ENCODE peak calls at places on chromosomes 5 and 9, in eight cellular contexts. Q is CD4-positive, alpha-beta T cell; B is fibroblast of lung; T is CD8-positive, alpha-beta T cell; J is heart left ventricle; G is MM.1S; S is neural progenitor cell; Z is lower lobe of right lung. I is an unnamed sample.

GRCh38 chr5:85896499-85896898 is 721.2 kb upstream of the COX7C start:
- DNase-seq in Q (no peak), Z (no peak), S (no peak), J (no peak), T (no peak), G (no peak), B (no peak), I (no peak)

GRCh38 chr5:131466171-131466766 is 168.8 kb downstream of the RAPGEF6 start:
- DNase-seq in Z (no peak), S (no peak), J (no peak), B (peak), Q (no peak), T (no peak), G (no peak), I (no peak)

GRCh38 chr5:177538876-177539275 is 15.5 kb downstream of the FAM193B start:
- DNase-seq in S (no peak), B (no peak), G (no peak), Z (no peak), T (no peak), Q (no peak), J (no peak), I (no peak)

GRCh38 chr9:125240649-125240999 is 519 bp downstream of the HSPA5 start:
- DNase-seq in S (peak), B (peak), G (peak), Q (peak), Z (no peak), J (no peak), T (no peak), I (no peak)

GRCh38 chr9:78062710-78063109 is 31.1 kb upstream of the GNAQ start:
- DNase-seq in G (no peak), Z (no peak), J (no peak), B (no peak), S (no peak), T (no peak), Q (no peak), I (no peak)

GRCh38 chr9:116809656-116810055 is 122.6 kb downstream of the TRIM32 start:
- DNase-seq in T (no peak), Z (no peak), S (no peak), B (no peak), G (no peak), J (no peak), Q (no peak), I (no peak)

GRCh38 chr5:68200288-68200687 is 15.3 kb upstream of the PIK3R1 start:
- DNase-seq in Q (no peak), J (no peak), T (no peak), Z (no peak), S (no peak), B (no peak), G (peak), I (no peak)

GRCh38 chr5:148687427-148687826 is 33.1 kb upstream of the HTR4 start:
- DNase-seq in Q (no peak), Z (no peak), S (peak), T (no peak), G (peak), B (peak), J (no peak), I (no peak)

GRCh38 chr9:115921301-115921700 is 232.3 kb upstream of the PAPPA start:
- DNase-seq in G (no peak), Q (no peak), Z (no peak), J (no peak), T (no peak), B (peak), S (no peak), I (no peak)

GRCh38 chr5:160333726-160334125 is 21.4 kb upstream of the CCNJL start:
- DNase-seq in T (no peak), J (no peak), G (no peak), B (peak), Z (no peak), Q (no peak), S (no peak), I (no peak)

GRCh38 chr9:115008536-115008935 is 78.1 kb upstream of the TNFSF8 start:
- DNase-seq in Q (no peak), T (no peak), Z (no peak), B (peak), S (peak), J (no peak), G (no peak), I (no peak)

GRCh38 chr5:148653840-148654781 is at the start of gene HTR4:
- DNase-seq in B (no peak), S (peak), Q (no peak), G (no peak), T (no peak), J (no peak), Z (no peak), I (no peak)

GRCh38 chr5:121691478-121691877 is 160.2 kb upstream of the FTMT start:
- DNase-seq in Z (no peak), J (no peak), G (no peak), S (no peak), Q (no peak), T (no peak), B (peak), I (no peak)

GRCh38 chr9:130246126-130246525 is 19.4 kb upstream of the HMCN2 start:
- DNase-seq in J (no peak), Q (no peak), S (no peak), G (no peak), T (no peak), B (no peak), Z (no peak), I (no peak)

GRCh38 chr9:123948290-123948689 is 18.4 kb upstream of the DENND1A start:
- DNase-seq in G (no peak), J (no peak), Q (no peak), B (no peak), Z (no peak), S (no peak), T (no peak), I (no peak)

GRCh38 chr9:21559402-21560280 is 77.5 kb upstream of the IFNE start:
- DNase-seq in B (peak), S (peak), G (peak), T (peak), Q (peak), Z (peak), J (no peak), I (no peak)

GRCh38 chr9:116156621-116157314 is 3.2 kb downstream of the PAPPA start:
- DNase-seq in T (no peak), B (peak), Q (no peak), S (peak), J (peak), G (no peak), Z (no peak), I (no peak)

GRCh38 chr5:180601591-180602480 is 10.5 kb upstream of the SCGB3A1 start:
- DNase-seq in J (no peak), Z (peak), B (no peak), T (no peak), Q (no peak), G (no peak), S (no peak), I (no peak)

GRCh38 chr9:135388530-135388929 is 91.1 kb upstream of the PPP1R26 start:
- DNase-seq in T (no peak), Q (no peak), Z (no peak), J (no peak), G (no peak), S (no peak), B (no peak), I (no peak)

GRCh38 chr5:158317507-158317906 is 458.6 kb upstream of the CLINT1 start:
- DNase-seq in Q (no peak), T (no peak), G (no peak), J (no peak), S (no peak), B (no peak), Z (no peak), I (no peak)

GRCh38 chr9:91433180-91433579 is 9.5 kb upstream of the NFIL3 start:
- DNase-seq in T (no peak), B (peak), Q (no peak), G (peak), J (no peak), S (no peak), Z (no peak), I (no peak)

GRCh38 chr9:111798786-111799185 is 4.0 kb upstream of the SHOC1 start:
- DNase-seq in Q (no peak), Z (no peak), B (peak), J (no peak), G (no peak), T (no peak), S (no peak), I (no peak)

GRCh38 chr9:2859776-2860379 is 16.0 kb upstream of the PUM3 start:
- DNase-seq in J (peak), Q (peak), B (peak), S (peak), Z (peak), G (peak), T (peak), I (peak)

GRCh38 chr9:108484468-108484867 is 371.3 kb downstream of the ACTL7B start:
- DNase-seq in Q (no peak), B (no peak), J (no peak), Z (no peak), T (no peak), S (no peak), G (no peak), I (no peak)

GRCh38 chr9:14238044-14238443 is 75.9 kb downstream of the NFIB start:
- DNase-seq in J (no peak), S (no peak), B (peak), T (no peak), Z (no peak), Q (no peak), G (no peak), I (no peak)

GRCh38 chr9:132079391-132080071 is at the start of gene MED27:
- DNase-seq in Q (peak), T (peak), J (peak), B (peak), G (peak), Z (peak), S (peak), I (peak)

GRCh38 chr9:129570450-129571297 is 50.2 kb downstream of the C9orf50 start:
- DNase-seq in Z (no peak), G (no peak), J (peak), S (peak), B (peak), Q (no peak), T (no peak), I (no peak)

GRCh38 chr5:124398471-124398870 is 348.0 kb downstream of the ZNF608 start:
- DNase-seq in Q (no peak), G (no peak), J (no peak), Z (no peak), T (no peak), B (peak), S (no peak), I (no peak)

GRCh38 chr9:129509508-129509907 is 111.4 kb downstream of the C9orf50 start:
- DNase-seq in B (peak), G (no peak), T (no peak), S (no peak), Q (no peak), J (no peak), Z (no peak), I (no peak)

GRCh38 chr9:116939605-116940004 is 252.5 kb downstream of the TRIM32 start:
- DNase-seq in Q (no peak), T (no peak), S (no peak), J (no peak), Z (no peak), G (no peak), B (peak), I (no peak)

GRCh38 chr5:61055434-61056006 is 106.7 kb downstream of the SMIM15 start:
- DNase-seq in G (peak), Z (no peak), S (peak), J (no peak), Q (no peak), B (peak), T (no peak), I (no peak)

GRCh38 chr5:160520609-160521391 is 99.1 kb downstream of the PTTG1 start:
- DNase-seq in Z (no peak), B (no peak), G (no peak), J (no peak), Q (no peak), T (no peak), S (no peak), I (no peak)

GRCh38 chr5:138246334-138246733 is 28.1 kb downstream of the GFRA3 start:
- DNase-seq in J (no peak), T (no peak), Z (no peak), B (no peak), G (no peak), Q (no peak), S (no peak), I (no peak)

GRCh38 chr5:150119421-150120061 is 33.2 kb upstream of the CSF1R start:
- DNase-seq in T (no peak), J (peak), Z (no peak), Q (no peak), G (no peak), B (no peak), S (no peak), I (no peak)

GRCh38 chr9:114968710-114969109 is 38.3 kb upstream of the TNFSF8 start:
- DNase-seq in Z (no peak), S (peak), J (no peak), Q (no peak), T (no peak), B (peak), G (no peak), I (no peak)

GRCh38 chr9:105296445-105296844 is 52.0 kb downstream of the SLC44A1 start:
- DNase-seq in Z (no peak), J (no peak), B (no peak), T (no peak), G (no peak), Q (no peak), S (no peak), I (no peak)
- H3K27ac ChIP-seq in Z (no peak), J (peak), B (peak), T (no peak), G (no peak), Q (no peak), S (peak), I (peak)

DNA sequence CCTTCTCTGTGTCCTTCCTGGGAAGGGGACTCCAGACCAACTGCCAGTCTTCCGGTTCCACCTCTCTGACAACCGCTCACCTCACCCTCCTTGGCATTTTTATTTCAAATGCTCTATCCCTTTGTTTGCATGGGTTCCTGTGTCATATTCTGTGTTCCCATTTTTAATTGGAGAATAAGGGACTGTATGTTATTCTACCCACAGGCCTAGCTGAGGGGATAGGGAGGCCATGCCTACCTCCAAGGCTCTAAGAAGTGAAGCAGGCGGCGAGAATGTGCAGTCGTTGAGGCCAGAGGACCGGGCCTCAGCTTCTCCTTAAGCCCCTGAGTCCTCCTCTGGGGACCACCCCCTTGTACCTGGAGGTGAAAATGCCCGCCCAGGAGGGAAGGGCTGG is 936 bp upstream of the WDR5 start:
- DNase-seq in Z (no peak), J (no peak), Q (no peak), G (peak), T (no peak), B (no peak), S (no peak), I (no peak)
- H3K27ac ChIP-seq in Z (peak), J (peak), Q (peak), G (peak), T (peak), B (no peak), S (peak), I (peak)

GRCh38 chr5:74192606-74193299 is 447.8 kb downstream of the ENC1 start:
- DNase-seq in Q (no peak), G (no peak), T (no peak), S (no peak), B (no peak), J (peak), Z (no peak), I (no peak)
- H3K27ac ChIP-seq in Q (no peak), G (no peak), T (no peak), S (no peak), B (no peak), J (peak), Z (no peak), I (no peak)

GRCh38 chr9:101005248-101005647 is 23.3 kb upstream of the PLPPR1 start:
- DNase-seq in T (no peak), S (no peak), J (no peak), Z (no peak), B (no peak), G (no peak), Q (no peak), I (no peak)

DNA sequence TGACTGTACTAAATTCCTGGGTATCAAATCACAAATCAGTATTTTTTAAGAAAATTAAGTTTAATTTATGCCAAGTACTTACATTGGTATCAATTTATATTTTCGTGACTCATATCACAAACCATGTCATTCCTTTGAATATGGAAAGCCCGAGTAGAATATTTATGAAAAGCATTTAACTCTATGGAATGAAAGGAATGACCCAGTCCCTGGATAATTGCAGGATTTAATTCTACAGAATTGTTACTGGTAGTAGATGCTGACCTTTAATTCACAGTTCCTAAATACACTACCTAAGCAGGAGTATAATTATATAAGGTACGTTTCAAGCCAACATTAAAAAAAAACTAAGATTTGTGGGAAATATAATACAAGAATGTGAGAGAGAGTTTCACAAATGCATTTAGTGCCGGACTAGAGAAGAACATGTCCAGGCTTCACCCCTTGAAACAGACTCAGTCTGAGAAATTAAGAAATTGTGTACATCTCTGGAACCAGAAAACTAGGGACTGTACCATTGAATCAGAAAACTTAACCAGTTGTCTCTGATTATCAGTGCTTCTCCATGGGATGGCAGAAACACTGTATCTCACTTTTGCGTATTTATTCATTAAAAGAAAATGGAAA is 28.5 kb upstream of the PLPPR1 start:
- DNase-seq in B (no peak), T (no peak), G (no peak), Q (no peak), J (no peak), Z (no peak), S (no peak), I (no peak)
- H3K27ac ChIP-seq in B (no peak), T (no peak), G (no peak), Q (no peak), J (no peak), Z (no peak), S (no peak), I (no peak)

DNA sequence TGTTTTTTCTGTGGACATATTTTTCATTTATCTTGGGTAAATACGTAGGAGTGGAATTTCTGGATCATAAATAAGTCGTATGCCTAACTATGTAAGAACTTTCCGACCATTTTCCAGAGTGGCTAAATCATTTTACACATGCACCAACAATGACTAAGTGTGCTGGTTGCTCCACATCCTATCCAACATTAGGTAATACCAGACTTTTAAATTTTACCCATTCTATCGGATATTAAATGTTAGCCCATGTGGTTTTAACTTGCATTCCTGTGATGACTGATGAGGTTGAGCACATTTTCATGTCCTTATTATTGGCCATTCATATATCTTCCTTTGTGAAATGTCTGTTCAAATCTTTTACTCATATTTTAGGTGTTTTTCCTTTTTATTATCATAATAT is 69.0 kb upstream of the NR4A3 start:
- DNase-seq in Q (no peak), S (no peak), J (no peak), G (no peak), Z (no peak), T (no peak), B (peak), I (no peak)
- H3K27ac ChIP-seq in Q (no peak), S (no peak), J (no peak), G (no peak), Z (no peak), T (no peak), B (no peak), I (no peak)